ENCODE peak calls at places on chromosomes 1 and 21, in four cellular contexts. P, X, W and U are unnamed samples.

GRCh38 chr1:3272321-3273045 is 182.0 kb upstream of the ARHGEF16 start:
- DNase-seq in X (no peak), W (no peak), P (no peak), U (no peak)

GRCh38 chr1:59355361-59355760 is 58.5 kb downstream of the FGGY start:
- DNase-seq in W (no peak), P (no peak), X (no peak), U (peak)

GRCh38 chr1:211381481-211382181 is 55.0 kb downstream of the TRAF5 start:
- DNase-seq in W (no peak), X (no peak), P (no peak), U (no peak)

GRCh38 chr1:193680247-193680923 is 494.0 kb upstream of the B3GALT2 start:
- DNase-seq in P (no peak), X (no peak), W (no peak), U (no peak)

GRCh38 chr21:29434081-29434480 is 135.4 kb downstream of the BACH1 start:
- DNase-seq in X (no peak), W (no peak), P (no peak), U (no peak)

GRCh38 chr1:30929135-30929889 is 20.8 kb upstream of the SDC3 start:
- DNase-seq in W (no peak), X (no peak), P (peak), U (no peak)

GRCh38 chr21:35044770-35045538 is 4.1 kb downstream of the RUNX1 start:
- DNase-seq in P (no peak), X (no peak), W (no peak), U (no peak)

GRCh38 chr1:95232646-95233320 is 1.2 kb upstream of the RWDD3 start:
- DNase-seq in W (peak), X (no peak), P (no peak), U (no peak)

GRCh38 chr21:25369524-25370300 is 237.6 kb downstream of the MRPL39 start:
- DNase-seq in W (no peak), P (peak), X (no peak), U (no peak)

GRCh38 chr21:16534408-16535099 is 804.8 kb downstream of the USP25 start:
- DNase-seq in W (peak), X (no peak), P (peak), U (peak)

GRCh38 chr1:54153548-54154439 is 994 bp upstream of the CDCP2 start:
- DNase-seq in P (peak), W (peak), X (no peak), U (peak)

GRCh38 chr1:202812176-202813026 is 1.6 kb downstream of the PCAT6 start:
- DNase-seq in X (no peak), W (no peak), P (no peak), U (no peak)

GRCh38 chr1:183734600-183735036 is 70.3 kb upstream of the RGL1 start:
- DNase-seq in W (peak), P (peak), X (no peak), U (no peak)

GRCh38 chr1:234437423-234438171 is 41.4 kb downstream of the TARBP1 start:
- DNase-seq in X (no peak), P (peak), W (no peak), U (no peak)

GRCh38 chr1:170670751-170671628 is 7.1 kb downstream of the PRRX1 start:
- DNase-seq in P (no peak), W (peak), X (no peak), U (no peak)

GRCh38 chr1:230768903-230769570 is 21.8 kb downstream of the CAPN9 start:
- DNase-seq in P (peak), W (no peak), X (peak), U (no peak)

GRCh38 chr1:231108500-231109254 is 53.2 kb upstream of the TRIM67 start:
- DNase-seq in W (no peak), X (no peak), P (no peak), U (no peak)

GRCh38 chr1:96361961-96362360 is 359.6 kb upstream of the PTBP2 start:
- DNase-seq in W (no peak), P (peak), X (no peak), U (no peak)

GRCh38 chr1:243432136-243432535 is 176.3 kb downstream of the SDCCAG8 start:
- DNase-seq in X (no peak), W (no peak), P (no peak), U (no peak)

GRCh38 chr1:100793661-100794060 is 74.1 kb downstream of the VCAM1 start:
- DNase-seq in W (no peak), X (no peak), P (no peak), U (peak)

GRCh38 chr1:1760345-1760650 is 18.0 kb downstream of the NADK start:
- DNase-seq in X (no peak), P (no peak), W (no peak), U (no peak)

GRCh38 chr1:227343727-227344551 is 25.6 kb upstream of the CDC42BPA start:
- DNase-seq in X (peak), P (peak), W (no peak), U (no peak)

GRCh38 chr1:231971397-231972233 is 345.0 kb downstream of the DISC1 start:
- DNase-seq in W (no peak), X (no peak), P (peak), U (no peak)

GRCh38 chr1:197180252-197180878 is 33.9 kb upstream of the ASPM start:
- DNase-seq in X (peak), W (no peak), P (peak), U (no peak)

GRCh38 chr21:21332492-21332891 is 334.3 kb downstream of the NCAM2 start:
- DNase-seq in W (no peak), P (no peak), X (no peak), U (no peak)

GRCh38 chr1:223323491-223324484 is 40.2 kb downstream of the SUSD4 start:
- DNase-seq in X (no peak), P (no peak), W (no peak), U (no peak)

GRCh38 chr1:243597383-243597782 is 252.7 kb downstream of the AKT3 start:
- DNase-seq in X (no peak), P (peak), W (no peak), U (no peak)

DNA sequence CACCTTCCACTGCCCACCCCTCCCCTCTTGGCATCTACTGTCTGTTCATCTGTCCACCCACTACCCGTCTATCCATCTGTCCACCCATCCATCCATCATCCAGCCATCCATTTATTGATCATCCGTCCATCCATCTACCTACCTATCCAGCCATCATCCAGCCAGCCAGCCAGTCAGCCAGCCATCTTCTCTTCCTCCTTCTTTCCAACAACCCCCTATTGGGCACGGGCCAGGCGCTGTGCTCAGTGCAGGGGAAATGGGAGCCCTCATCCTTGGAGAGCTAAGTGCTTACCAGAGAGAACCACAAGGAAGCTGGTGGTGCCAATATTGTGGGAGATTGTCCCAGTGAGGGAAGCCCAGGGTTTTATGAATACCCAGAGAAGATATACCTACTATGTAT is 51.7 kb upstream of the TMEM51 start:
- DNase-seq in W (no peak), X (no peak), P (no peak), U (no peak)
- TF ChIP-seq CTCF in W (no peak), X (no peak), P (no peak), U (no peak)

DNA sequence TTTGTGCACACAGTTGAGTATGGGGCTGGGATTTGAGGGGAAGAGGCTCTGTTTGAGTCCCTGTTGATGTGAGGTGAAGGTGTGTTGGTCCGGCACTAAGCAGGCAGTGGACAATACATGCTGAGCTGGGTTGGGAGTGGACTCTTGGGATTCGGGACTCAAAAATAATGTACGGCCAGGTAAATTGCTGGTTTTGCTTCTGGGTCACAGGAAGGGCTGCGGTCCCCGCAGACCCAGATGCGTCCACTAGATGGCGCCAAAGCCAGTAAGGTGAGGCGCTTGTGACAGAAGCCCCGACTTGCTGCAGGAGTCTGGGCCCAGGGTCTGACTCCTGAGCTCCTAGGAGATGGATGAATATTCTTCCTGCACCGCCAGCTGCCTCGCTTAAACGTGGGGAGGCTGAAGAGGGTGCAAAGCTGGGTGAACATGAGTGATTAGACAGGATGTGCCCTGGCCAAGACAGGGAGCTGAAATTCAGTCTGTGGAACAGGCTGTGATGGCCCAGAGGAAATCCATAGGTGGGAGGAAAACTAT is 61.4 kb downstream of the ACBD3 start:
- DNase-seq in X (no peak), P (peak), W (peak), U (no peak)
- H3K4me3 ChIP-seq in X (no peak), P (no peak), W (no peak), U (no peak)

DNA sequence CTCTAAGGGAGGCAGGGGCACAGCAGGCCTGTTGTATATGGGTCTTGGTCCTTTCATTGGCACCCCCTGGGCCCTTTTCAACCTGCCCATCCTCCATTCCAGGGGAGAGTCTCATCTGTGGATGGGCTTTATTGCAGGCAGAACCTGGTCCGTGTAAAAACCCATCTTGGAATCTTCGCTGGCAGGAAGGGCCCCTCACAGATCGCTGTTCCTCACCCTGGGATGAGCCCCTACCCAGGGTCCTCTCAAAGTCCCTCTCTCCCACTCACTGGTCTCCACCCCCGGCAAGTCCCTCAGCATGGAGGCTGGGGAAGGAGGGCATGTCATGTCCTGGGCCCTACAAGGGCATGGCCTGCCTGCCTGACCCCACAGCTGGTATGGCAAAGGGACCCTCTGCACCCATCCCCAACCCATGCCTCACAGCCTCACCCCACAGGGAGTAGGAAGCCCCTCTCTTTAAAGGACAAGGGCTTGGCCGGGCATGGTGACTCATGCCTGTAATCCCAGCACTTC is 13.3 kb upstream of the CDA start:
- DNase-seq in X (no peak), P (no peak), W (no peak), U (no peak)
- TF ChIP-seq CTCF in X (no peak), P (no peak), W (no peak), U (no peak)

DNA sequence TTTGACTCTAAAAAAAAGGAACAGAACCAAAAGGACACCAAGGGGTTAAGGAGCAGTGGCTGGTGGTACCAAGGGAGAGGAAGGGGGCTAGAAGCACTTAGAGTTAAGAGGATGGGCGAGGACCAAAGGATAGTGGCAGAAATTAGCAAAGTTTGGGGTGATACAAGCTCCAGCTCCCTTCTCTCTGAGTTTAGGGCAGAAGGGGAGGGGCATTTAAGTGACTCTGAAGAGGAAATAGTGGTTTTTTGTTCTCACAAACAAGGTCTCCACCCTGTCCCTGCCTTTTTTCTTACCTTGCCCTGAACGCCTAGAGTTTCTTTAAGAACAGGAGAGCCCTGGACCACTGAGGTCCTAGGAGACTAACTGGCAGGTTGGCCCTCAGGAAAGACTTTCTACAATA is 3.3 kb downstream of the CDC42SE1 start:
- DNase-seq in X (no peak), P (no peak), W (no peak), U (no peak)
- H3K4me3 ChIP-seq in X (no peak), P (no peak), W (no peak), U (no peak)

GRCh38 chr1:119112791-119113190 is 27.7 kb downstream of the WARS2 start:
- DNase-seq in W (no peak), X (no peak), P (no peak), U (no peak)

GRCh38 chr1:119112244-119112643 is 28.2 kb downstream of the WARS2 start:
- DNase-seq in W (no peak), X (no peak), P (no peak), U (no peak)

GRCh38 chr1:119103764-119104163 is 36.7 kb downstream of the WARS2 start:
- DNase-seq in W (no peak), X (no peak), P (no peak), U (no peak)

GRCh38 chr1:119108993-119109392 is 31.5 kb downstream of the WARS2 start:
- DNase-seq in P (no peak), X (no peak), W (no peak), U (no peak)
- TF ChIP-seq CTCF in P (no peak), X (no peak), W (no peak), U (no peak)

DNA sequence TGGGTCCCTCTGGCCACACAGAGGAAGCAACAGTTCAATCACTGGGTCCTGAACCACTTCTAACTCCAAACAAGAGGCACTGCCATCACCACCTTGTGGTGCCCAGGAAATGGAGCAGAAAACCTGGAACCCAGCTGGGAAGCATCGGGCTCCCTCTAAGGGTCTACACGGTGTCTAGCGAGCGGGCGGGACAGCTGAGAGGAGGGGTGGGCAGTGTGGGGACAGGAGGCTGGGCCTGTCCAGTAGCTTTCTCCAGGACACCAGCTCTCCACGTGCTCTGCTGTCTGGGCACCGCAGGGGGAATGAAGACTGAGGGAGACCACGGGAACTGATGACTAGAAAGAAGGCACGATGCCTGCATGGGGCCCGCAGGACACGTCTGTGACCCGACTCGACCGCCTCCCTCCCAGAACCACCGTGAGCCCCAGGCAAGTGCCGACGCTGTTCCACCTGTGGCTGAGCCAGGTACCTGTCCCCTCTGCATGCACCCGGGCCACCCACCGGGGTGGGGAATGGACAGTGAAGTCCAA is 5.4 kb upstream of the PRDM15 start:
- DNase-seq in P (no peak), W (no peak), X (no peak), U (no peak)
- H3K4me3 ChIP-seq in P (no peak), W (no peak), X (no peak), U (no peak)

GRCh38 chr1:78607334-78607927 is 12.8 kb upstream of the IFI44L start:
- DNase-seq in X (no peak), W (no peak), P (peak), U (no peak)
- TF ChIP-seq CTCF in X (peak), W (peak), P (peak), U (peak)